ENCODE peak calls at places on chromosomes 5 and 9, in nine cellular contexts. M is mesothelial cell of epicardium, E is fibroblast of mammary gland, C is psoas muscle, L is spleen, B is HCT116, R is ovary, U is AG04450, D is cardiac muscle cell. V is an unnamed sample.

GRCh38 chr5:173240091-173241050 is 5.4 kb upstream of the NKX2-5 start:
- DNase-seq in M (no peak), E (no peak), C (no peak), L (no peak), B (no peak), R (no peak), U (no peak), D (no peak), V (no peak)

GRCh38 chr5:42638972-42639371 is 117.6 kb upstream of the CCDC152 start:
- DNase-seq in M (no peak), E (no peak), C (no peak), L (no peak), B (no peak), R (no peak), U (no peak), D (no peak), V (no peak)

GRCh38 chr5:145014109-145014508 is 821.0 kb downstream of the PRELID2 start:
- DNase-seq in M (no peak), E (no peak), C (no peak), L (no peak), B (no peak), R (no peak), U (no peak), D (no peak), V (no peak)

GRCh38 chr9:72539824-72540347 is 18.5 kb downstream of the TMC1 start:
- DNase-seq in M (no peak), E (no peak), C (no peak), L (no peak), B (no peak), R (no peak), U (no peak), D (no peak), V (no peak)

GRCh38 chr5:104909803-104910202 is 1347.2 kb upstream of the NUDT12 start:
- DNase-seq in M (no peak), E (no peak), C (no peak), L (no peak), B (no peak), R (no peak), U (no peak), D (no peak), V (no peak)

GRCh38 chr5:58491216-58491892 is at the start of gene GAPT:
- DNase-seq in M (no peak), E (no peak), C (no peak), L (no peak), B (no peak), R (no peak), U (no peak), D (no peak), V (no peak)

GRCh38 chr9:36102742-36103495 is 33.6 kb upstream of the GLIPR2 start:
- DNase-seq in M (peak), E (peak), C (peak), L (peak), B (peak), R (peak), U (no peak), D (peak), V (no peak)

GRCh38 chr5:179229331-179229761 is 115.9 kb downstream of the ADAMTS2 start:
- DNase-seq in M (peak), E (no peak), C (no peak), L (peak), B (no peak), R (peak), U (no peak), D (no peak), V (peak)

GRCh38 chr9:31582561-31582960 is 801.9 kb upstream of the ACO1 start:
- DNase-seq in M (no peak), E (no peak), C (no peak), L (no peak), B (no peak), R (no peak), U (no peak), D (no peak), V (no peak)

GRCh38 chr9:27355166-27355565 is 58.2 kb upstream of the EQTN start:
- DNase-seq in M (no peak), E (no peak), C (no peak), L (no peak), B (no peak), R (no peak), U (no peak), D (no peak), V (no peak)

GRCh38 chr9:112887377-112887776 is 3.3 kb downstream of the SLC46A2 start:
- DNase-seq in M (no peak), E (peak), C (no peak), L (no peak), B (no peak), R (no peak), U (no peak), D (no peak), V (no peak)

GRCh38 chr5:74762599-74762998 is 4.3 kb downstream of the GFM2 start:
- DNase-seq in M (no peak), E (peak), C (no peak), L (no peak), B (peak), R (no peak), U (peak), D (peak), V (no peak)

GRCh38 chr9:104906441-104907277 is 21.3 kb downstream of the ABCA1 start:
- DNase-seq in M (no peak), E (peak), C (no peak), L (no peak), B (no peak), R (no peak), U (no peak), D (peak), V (no peak)

GRCh38 chr9:91775011-91775707 is 174.9 kb downstream of the ROR2 start:
- DNase-seq in M (peak), E (peak), C (peak), L (peak), B (peak), R (peak), U (peak), D (peak), V (no peak)

GRCh38 chr9:134597957-134598883 is 43.4 kb upstream of the COL5A1 start:
- DNase-seq in M (no peak), E (no peak), C (no peak), L (no peak), B (no peak), R (no peak), U (no peak), D (no peak), V (no peak)

GRCh38 chr5:10301842-10302610 is 5.7 kb downstream of the CMBL start:
- DNase-seq in M (no peak), E (no peak), C (peak), L (peak), B (no peak), R (peak), U (no peak), D (no peak), V (no peak)

GRCh38 chr5:34914671-34915138 is 599 bp downstream of the RAD1 start:
- DNase-seq in M (no peak), E (peak), C (peak), L (peak), B (no peak), R (peak), U (no peak), D (peak), V (no peak)

GRCh38 chr5:153900703-153901395 is 137.9 kb downstream of the FAM114A2 start:
- DNase-seq in M (no peak), E (peak), C (no peak), L (no peak), B (no peak), R (no peak), U (peak), D (peak), V (no peak)

GRCh38 chr5:166436857-166437256 is 1854.6 kb upstream of the WWC1 start:
- DNase-seq in M (no peak), E (peak), C (no peak), L (no peak), B (no peak), R (no peak), U (no peak), D (peak), V (no peak)

GRCh38 chr9:14560194-14560593 is 133.0 kb downstream of the ZDHHC21 start:
- DNase-seq in M (no peak), E (no peak), C (no peak), L (no peak), B (no peak), R (no peak), U (no peak), D (no peak), V (no peak)

GRCh38 chr5:176875783-176876505 is 23.2 kb downstream of the HK3 start:
- DNase-seq in M (no peak), E (no peak), C (no peak), L (no peak), B (no peak), R (no peak), U (no peak), D (no peak), V (no peak)

GRCh38 chr5:150765019-150765788 is 6.4 kb upstream of the DCTN4 start:
- DNase-seq in M (no peak), E (no peak), C (no peak), L (no peak), B (no peak), R (no peak), U (no peak), D (no peak), V (no peak)

GRCh38 chr9:83323148-83323547 is 215.1 kb downstream of the FRMD3 start:
- DNase-seq in M (no peak), E (no peak), C (no peak), L (no peak), B (no peak), R (no peak), U (no peak), D (no peak), V (no peak)

GRCh38 chr5:175591293-175591692 is 66.6 kb upstream of the HRH2 start:
- DNase-seq in M (no peak), E (no peak), C (no peak), L (no peak), B (no peak), R (no peak), U (no peak), D (no peak), V (no peak)

GRCh38 chr9:101427957-101428655 is 7.5 kb downstream of the ALDOB start:
- DNase-seq in M (no peak), E (no peak), C (no peak), L (no peak), B (no peak), R (no peak), U (no peak), D (no peak), V (no peak)

GRCh38 chr9:117487555-117488175 is 72.8 kb upstream of the ASTN2 start:
- DNase-seq in M (peak), E (peak), C (peak), L (peak), B (no peak), R (peak), U (no peak), D (peak), V (no peak)

GRCh38 chr5:167049771-167050567 is 1241.5 kb upstream of the WWC1 start:
- DNase-seq in M (no peak), E (peak), C (no peak), L (no peak), B (no peak), R (no peak), U (no peak), D (peak), V (no peak)

GRCh38 chr5:69024241-69024651 is 69.6 kb upstream of the SLC30A5 start:
- DNase-seq in M (no peak), E (peak), C (no peak), L (no peak), B (peak), R (no peak), U (no peak), D (peak), V (no peak)

GRCh38 chr9:91930475-91930874 is 19.6 kb downstream of the ROR2 start:
- DNase-seq in M (no peak), E (peak), C (no peak), L (no peak), B (no peak), R (no peak), U (no peak), D (peak), V (no peak)

GRCh38 chr9:86242012-86242411 is 17.4 kb downstream of the C9orf153 start:
- DNase-seq in M (no peak), E (no peak), C (no peak), L (no peak), B (no peak), R (no peak), U (no peak), D (peak), V (no peak)

GRCh38 chr5:172904643-172905345 is 54.4 kb upstream of the RPL26L1 start:
- DNase-seq in M (no peak), E (peak), C (peak), L (no peak), B (peak), R (peak), U (no peak), D (peak), V (no peak)

GRCh38 chr5:69493235-69493925 is 790 bp downstream of the OCLN start:
- DNase-seq in M (peak), E (peak), C (no peak), L (peak), B (no peak), R (no peak), U (no peak), D (peak), V (no peak)

GRCh38 chr5:181205402-181205734 is 372 bp upstream of the TRIM7 start:
- DNase-seq in M (no peak), E (no peak), C (peak), L (no peak), B (no peak), R (no peak), U (no peak), D (no peak), V (no peak)

GRCh38 chr5:138752341-138752950 is 779 bp upstream of the CTNNA1 start:
- DNase-seq in M (no peak), E (no peak), C (no peak), L (no peak), B (peak), R (peak), U (no peak), D (peak), V (no peak)

GRCh38 chr5:36359267-36359666 is 57.6 kb upstream of the RANBP3L start:
- DNase-seq in M (no peak), E (no peak), C (peak), L (no peak), B (no peak), R (no peak), U (no peak), D (peak), V (no peak)

GRCh38 chr9:36151306-36152210 is 15.0 kb downstream of the GLIPR2 start:
- DNase-seq in M (no peak), E (peak), C (peak), L (peak), B (no peak), R (no peak), U (no peak), D (peak), V (no peak)

GRCh38 chr5:125093776-125094175 is 347.3 kb upstream of the ZNF608 start:
- DNase-seq in M (no peak), E (peak), C (no peak), L (no peak), B (peak), R (no peak), U (no peak), D (peak), V (no peak)

GRCh38 chr9:13917534-13917933 is 396.4 kb downstream of the NFIB start:
- DNase-seq in M (no peak), E (no peak), C (no peak), L (no peak), B (no peak), R (no peak), U (no peak), D (no peak), V (no peak)

GRCh38 chr9:32524558-32525461 is 1.2 kb downstream of the RIGI start:
- DNase-seq in M (no peak), E (no peak), C (no peak), L (peak), B (no peak), R (no peak), U (no peak), D (peak), V (peak)

GRCh38 chr9:89969881-89970639 is 365.2 kb downstream of the GADD45G start:
- DNase-seq in M (no peak), E (no peak), C (no peak), L (no peak), B (no peak), R (no peak), U (no peak), D (no peak), V (no peak)

GRCh38 chr5:91928751-91929521 is 545.8 kb upstream of the ARRDC3 start:
- DNase-seq in M (no peak), E (peak), C (no peak), L (no peak), B (peak), R (no peak), U (no peak), D (peak), V (no peak)
- TF ChIP-seq CTCF in M (peak), E (peak), C (peak), L (no peak), B (peak), R (no peak), U (peak), D (peak), V (peak)

GRCh38 chr9:20023237-20023928 is 234.5 kb upstream of the SLC24A2 start:
- DNase-seq in M (no peak), E (no peak), C (no peak), L (no peak), B (no peak), R (no peak), U (no peak), D (no peak), V (no peak)
- TF ChIP-seq CTCF in M (no peak), E (no peak), C (no peak), L (no peak), B (no peak), R (no peak), U (no peak), D (no peak), V (no peak)

GRCh38 chr5:83718195-83718825 is 2.3 kb downstream of the HAPLN1 start:
- DNase-seq in M (no peak), E (peak), C (no peak), L (no peak), B (peak), R (no peak), U (peak), D (peak), V (no peak)
- TF ChIP-seq CTCF in M (peak), E (peak), C (peak), L (peak), B (peak), R (peak), U (peak), D (peak), V (peak)

DNA sequence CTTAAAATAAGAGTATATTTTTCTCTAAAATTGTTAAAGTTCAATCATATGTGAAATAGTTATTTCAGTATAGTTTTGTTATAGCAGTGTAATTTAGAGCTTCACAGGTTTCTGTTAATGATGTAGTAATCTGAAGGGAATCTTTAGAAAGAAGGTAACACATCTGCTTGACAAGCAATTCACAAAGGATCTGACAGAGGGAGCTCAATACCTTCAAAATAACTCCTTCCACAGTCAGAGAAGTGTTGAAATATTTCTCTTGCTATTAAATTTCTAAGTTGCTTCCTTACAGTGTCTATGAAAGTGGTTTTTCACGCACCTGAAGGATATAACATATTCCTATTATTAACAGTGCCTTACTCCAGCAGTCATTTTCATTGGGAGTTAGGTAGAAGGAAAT is 44.9 kb downstream of the SLC25A51 start:
- DNase-seq in M (no peak), E (peak), C (no peak), L (no peak), B (no peak), R (no peak), U (no peak), D (peak), V (no peak)
- TF ChIP-seq CTCF in M (no peak), E (peak), C (no peak), L (no peak), B (peak), R (no peak), U (peak), D (peak), V (peak)

GRCh38 chr5:148011407-148012124 is 52.2 kb upstream of the SPINK5 start:
- DNase-seq in M (no peak), E (peak), C (no peak), L (no peak), B (peak), R (no peak), U (no peak), D (peak), V (no peak)

GRCh38 chr5:148012806-148013205 is 51.0 kb upstream of the SPINK5 start:
- DNase-seq in M (no peak), E (no peak), C (no peak), L (no peak), B (no peak), R (no peak), U (no peak), D (no peak), V (no peak)

GRCh38 chr5:148020247-148020646 is 43.5 kb upstream of the SPINK5 start:
- DNase-seq in M (no peak), E (no peak), C (no peak), L (no peak), B (no peak), R (no peak), U (no peak), D (no peak), V (no peak)

GRCh38 chr5:148014276-148014675 is 49.5 kb upstream of the SPINK5 start:
- DNase-seq in M (no peak), E (peak), C (no peak), L (no peak), B (no peak), R (no peak), U (no peak), D (no peak), V (no peak)
- TF ChIP-seq CTCF in M (no peak), E (no peak), C (no peak), L (no peak), B (no peak), R (no peak), U (no peak), D (no peak), V (no peak)